ENCODE peak calls at places on chromosomes 13 and 19, in seven cellular contexts. One of them, this sample, is unnamed.

GRCh38 chr19:29528946-29529645 is 3.3 kb downstream of the VSTM2B start:
- DNase-seq in NCI-H2081: peak
- DNase-seq in hypothalamus: no peak
- DNase-seq in NCI-H146: no peak
- DNase-seq in dermis blood vessel endothelial cell: no peak
- DNase-seq in EL: no peak
- DNase-seq in esophagus squamous epithelium: no peak
- DNase-seq in this sample: no peak

GRCh38 chr13:106112191-106112590 is 423.3 kb downstream of the EFNB2 start:
- DNase-seq in NCI-H2081: no peak
- DNase-seq in hypothalamus: no peak
- DNase-seq in NCI-H146: no peak
- DNase-seq in dermis blood vessel endothelial cell: peak
- DNase-seq in EL: no peak
- DNase-seq in esophagus squamous epithelium: no peak
- DNase-seq in this sample: no peak

GRCh38 chr19:33401683-33402420 is 28.3 kb downstream of the CEBPG start:
- DNase-seq in NCI-H2081: no peak
- DNase-seq in hypothalamus: no peak
- DNase-seq in NCI-H146: no peak
- DNase-seq in dermis blood vessel endothelial cell: no peak
- DNase-seq in EL: no peak
- DNase-seq in esophagus squamous epithelium: no peak
- DNase-seq in this sample: no peak

GRCh38 chr19:39824143-39825092 is 9.5 kb downstream of the DYRK1B start:
- DNase-seq in NCI-H2081: peak
- DNase-seq in hypothalamus: peak
- DNase-seq in NCI-H146: peak
- DNase-seq in dermis blood vessel endothelial cell: peak
- DNase-seq in EL: peak
- DNase-seq in esophagus squamous epithelium: peak
- DNase-seq in this sample: peak

GRCh38 chr13:45907501-45907900 is 55.9 kb upstream of the SIAH3 start:
- DNase-seq in NCI-H2081: no peak
- DNase-seq in hypothalamus: no peak
- DNase-seq in NCI-H146: no peak
- DNase-seq in dermis blood vessel endothelial cell: no peak
- DNase-seq in EL: no peak
- DNase-seq in esophagus squamous epithelium: no peak
- DNase-seq in this sample: no peak

GRCh38 chr19:55114566-55115145 is 2.8 kb downstream of the PPP1R12C start:
- DNase-seq in NCI-H2081: no peak
- DNase-seq in hypothalamus: no peak
- DNase-seq in NCI-H146: no peak
- DNase-seq in dermis blood vessel endothelial cell: no peak
- DNase-seq in EL: no peak
- DNase-seq in esophagus squamous epithelium: no peak
- DNase-seq in this sample: no peak

GRCh38 chr19:511101-511841 is 4.0 kb downstream of the TPGS1 start:
- DNase-seq in NCI-H2081: peak
- DNase-seq in hypothalamus: no peak
- DNase-seq in NCI-H146: peak
- DNase-seq in dermis blood vessel endothelial cell: peak
- DNase-seq in EL: no peak
- DNase-seq in esophagus squamous epithelium: no peak
- DNase-seq in this sample: peak

GRCh38 chr13:76884571-76885202 is 1.5 kb downstream of the KCTD12 start:
- DNase-seq in NCI-H2081: no peak
- DNase-seq in hypothalamus: no peak
- DNase-seq in NCI-H146: no peak
- DNase-seq in dermis blood vessel endothelial cell: peak
- DNase-seq in EL: peak
- DNase-seq in esophagus squamous epithelium: no peak
- DNase-seq in this sample: peak

GRCh38 chr19:15400521-15401396 is 18.0 kb downstream of the AKAP8L start:
- DNase-seq in NCI-H2081: no peak
- DNase-seq in hypothalamus: no peak
- DNase-seq in NCI-H146: no peak
- DNase-seq in dermis blood vessel endothelial cell: no peak
- DNase-seq in EL: no peak
- DNase-seq in esophagus squamous epithelium: no peak
- DNase-seq in this sample: no peak

GRCh38 chr19:12881172-12881808 is at the start of gene DNASE2:
- DNase-seq in NCI-H2081: peak
- DNase-seq in hypothalamus: peak
- DNase-seq in NCI-H146: peak
- DNase-seq in dermis blood vessel endothelial cell: peak
- DNase-seq in EL: peak
- DNase-seq in esophagus squamous epithelium: peak
- DNase-seq in this sample: peak

GRCh38 chr13:27014406-27015359 is 156.9 kb downstream of the USP12 start:
- DNase-seq in NCI-H2081: no peak
- DNase-seq in hypothalamus: no peak
- DNase-seq in NCI-H146: no peak
- DNase-seq in dermis blood vessel endothelial cell: no peak
- DNase-seq in EL: no peak
- DNase-seq in esophagus squamous epithelium: no peak
- DNase-seq in this sample: no peak

GRCh38 chr13:111165611-111166010 is 50.5 kb downstream of the ARHGEF7 start:
- DNase-seq in NCI-H2081: no peak
- DNase-seq in hypothalamus: no peak
- DNase-seq in NCI-H146: no peak
- DNase-seq in dermis blood vessel endothelial cell: no peak
- DNase-seq in EL: no peak
- DNase-seq in esophagus squamous epithelium: no peak
- DNase-seq in this sample: no peak

GRCh38 chr19:1868971-1869370 is 5.6 kb upstream of the KLF16 start:
- DNase-seq in NCI-H2081: no peak
- DNase-seq in hypothalamus: no peak
- DNase-seq in NCI-H146: no peak
- DNase-seq in dermis blood vessel endothelial cell: no peak
- DNase-seq in EL: no peak
- DNase-seq in esophagus squamous epithelium: no peak
- DNase-seq in this sample: no peak

GRCh38 chr19:8585894-8586750 is 8.9 kb upstream of the MYO1F start:
- DNase-seq in NCI-H2081: peak
- DNase-seq in hypothalamus: no peak
- DNase-seq in NCI-H146: no peak
- DNase-seq in dermis blood vessel endothelial cell: peak
- DNase-seq in EL: peak
- DNase-seq in esophagus squamous epithelium: no peak
- DNase-seq in this sample: peak

GRCh38 chr19:45103625-45104319 is 10.8 kb downstream of the PPP1R37 start:
- DNase-seq in NCI-H2081: peak
- DNase-seq in hypothalamus: no peak
- DNase-seq in NCI-H146: peak
- DNase-seq in dermis blood vessel endothelial cell: no peak
- DNase-seq in EL: no peak
- DNase-seq in esophagus squamous epithelium: no peak
- DNase-seq in this sample: peak

GRCh38 chr13:91078093-91078679 is 269.3 kb upstream of the MIR17HG start:
- DNase-seq in NCI-H2081: peak
- DNase-seq in hypothalamus: no peak
- DNase-seq in NCI-H146: peak
- DNase-seq in dermis blood vessel endothelial cell: no peak
- DNase-seq in EL: no peak
- DNase-seq in esophagus squamous epithelium: no peak
- DNase-seq in this sample: peak

GRCh38 chr13:22993148-22993547 is 187.6 kb upstream of the SGCG start:
- DNase-seq in NCI-H2081: no peak
- DNase-seq in hypothalamus: no peak
- DNase-seq in NCI-H146: no peak
- DNase-seq in dermis blood vessel endothelial cell: no peak
- DNase-seq in EL: no peak
- DNase-seq in esophagus squamous epithelium: no peak
- DNase-seq in this sample: no peak

GRCh38 chr13:66354880-66355279 is 875.3 kb downstream of the PCDH9 start:
- DNase-seq in NCI-H2081: no peak
- DNase-seq in hypothalamus: no peak
- DNase-seq in NCI-H146: no peak
- DNase-seq in dermis blood vessel endothelial cell: no peak
- DNase-seq in EL: no peak
- DNase-seq in esophagus squamous epithelium: no peak
- DNase-seq in this sample: no peak

GRCh38 chr19:4521170-4521887 is 3.0 kb upstream of the PLIN4 start:
- DNase-seq in NCI-H2081: no peak
- DNase-seq in hypothalamus: no peak
- DNase-seq in NCI-H146: no peak
- DNase-seq in dermis blood vessel endothelial cell: no peak
- DNase-seq in EL: peak
- DNase-seq in esophagus squamous epithelium: no peak
- DNase-seq in this sample: no peak

GRCh38 chr19:49538643-49539042 is 10.8 kb downstream of the RCN3 start:
- DNase-seq in NCI-H2081: no peak
- DNase-seq in hypothalamus: no peak
- DNase-seq in NCI-H146: no peak
- DNase-seq in dermis blood vessel endothelial cell: no peak
- DNase-seq in EL: no peak
- DNase-seq in esophagus squamous epithelium: no peak
- DNase-seq in this sample: no peak

GRCh38 chr13:46647514-46648065 is 94.6 kb downstream of the LRCH1 start:
- DNase-seq in NCI-H2081: no peak
- DNase-seq in hypothalamus: no peak
- DNase-seq in NCI-H146: no peak
- DNase-seq in dermis blood vessel endothelial cell: no peak
- DNase-seq in EL: no peak
- DNase-seq in esophagus squamous epithelium: no peak
- DNase-seq in this sample: no peak